ENCODE peak calls at places on chromosomes 5 and 9, in eight cellular contexts. E is choroid plexus epithelial cell; O is HT1080; K is RCC 7860; Y is naive thymus-derived CD8-positive, alpha-beta T cell; P is COR-L47; V is foreskin melanocyte; C is NCI-H1417 treated with DMSO at 0.1 percent for 48 hours. F is an unnamed sample.

GRCh38 chr5:132238169-132238744 is 10.6 kb upstream of the P4HA2 start:
- DNase-seq in E (peak), O (peak), K (peak), Y (peak), P (peak), V (no peak), C (no peak), F (peak)

GRCh38 chr5:171483453-171484177 is 64.2 kb downstream of the FGF18 start:
- DNase-seq in E (peak), O (peak), K (no peak), Y (no peak), P (no peak), V (no peak), C (no peak), F (no peak)

GRCh38 chr5:149322518-149322917 is 22.8 kb upstream of the GRPEL2 start:
- DNase-seq in E (no peak), O (no peak), K (no peak), Y (no peak), P (no peak), V (no peak), C (no peak), F (no peak)

GRCh38 chr5:132228241-132229035 is 785 bp upstream of the P4HA2 start:
- DNase-seq in E (no peak), O (no peak), K (no peak), Y (no peak), P (no peak), V (no peak), C (no peak), F (no peak)

GRCh38 chr9:37904647-37905505 is 949 bp upstream of the SLC25A51 start:
- DNase-seq in E (peak), O (no peak), K (no peak), Y (no peak), P (peak), V (no peak), C (no peak), F (peak)

GRCh38 chr5:127695336-127695735 is 7.9 kb upstream of the CCDC192 start:
- DNase-seq in E (no peak), O (no peak), K (no peak), Y (no peak), P (no peak), V (no peak), C (no peak), F (no peak)

GRCh38 chr5:146520731-146521130 is 4.7 kb upstream of the GPR151 start:
- DNase-seq in E (no peak), O (peak), K (no peak), Y (no peak), P (no peak), V (no peak), C (no peak), F (no peak)

GRCh38 chr9:21677834-21678233 is 124.6 kb upstream of the MTAP start:
- DNase-seq in E (peak), O (peak), K (peak), Y (no peak), P (no peak), V (no peak), C (no peak), F (no peak)

GRCh38 chr5:52870448-52870847 is 82.7 kb downstream of the ITGA1 start:
- DNase-seq in E (peak), O (no peak), K (peak), Y (no peak), P (no peak), V (no peak), C (no peak), F (no peak)

GRCh38 chr5:158718738-158719505 is 380.8 kb downstream of the EBF1 start:
- DNase-seq in E (peak), O (no peak), K (no peak), Y (no peak), P (no peak), V (no peak), C (no peak), F (no peak)

GRCh38 chr9:77944556-77945261 is 86.9 kb downstream of the GNAQ start:
- DNase-seq in E (peak), O (no peak), K (no peak), Y (peak), P (no peak), V (no peak), C (no peak), F (no peak)

GRCh38 chr5:1029270-1029944 is 20.8 kb downstream of the NKD2 start:
- DNase-seq in E (no peak), O (no peak), K (no peak), Y (no peak), P (no peak), V (no peak), C (no peak), F (no peak)

GRCh38 chr5:116476903-116477537 is 97.6 kb downstream of the SEMA6A start:
- DNase-seq in E (peak), O (no peak), K (no peak), Y (no peak), P (peak), V (no peak), C (no peak), F (no peak)

GRCh38 chr5:133365738-133366137 is 246.6 kb downstream of the FSTL4 start:
- DNase-seq in E (no peak), O (no peak), K (no peak), Y (no peak), P (no peak), V (no peak), C (no peak), F (no peak)

GRCh38 chr9:18976368-18977238 is 56.4 kb downstream of the SAXO1 start:
- DNase-seq in E (peak), O (peak), K (peak), Y (no peak), P (no peak), V (peak), C (no peak), F (no peak)

GRCh38 chr9:36025751-36026150 is 11.0 kb upstream of the RECK start:
- DNase-seq in E (no peak), O (no peak), K (no peak), Y (no peak), P (no peak), V (no peak), C (no peak), F (no peak)

GRCh38 chr9:86407022-86407421 is 52.8 kb upstream of the TUT7 start:
- DNase-seq in E (peak), O (peak), K (peak), Y (no peak), P (no peak), V (no peak), C (no peak), F (no peak)

GRCh38 chr9:94031380-94031779 is 52.9 kb upstream of the PTPDC1 start:
- DNase-seq in E (no peak), O (no peak), K (peak), Y (no peak), P (no peak), V (peak), C (no peak), F (no peak)

GRCh38 chr9:136056546-136057235 is 38.4 kb downstream of the NACC2 start:
- DNase-seq in E (no peak), O (no peak), K (no peak), Y (no peak), P (no peak), V (no peak), C (no peak), F (no peak)

GRCh38 chr9:136171009-136171800 is 33.7 kb downstream of the LHX3 start:
- DNase-seq in E (peak), O (no peak), K (no peak), Y (no peak), P (peak), V (no peak), C (no peak), F (no peak)

GRCh38 chr9:2420488-2421056 is 201.0 kb upstream of the VLDLR start:
- DNase-seq in E (no peak), O (no peak), K (no peak), Y (no peak), P (peak), V (no peak), C (peak), F (no peak)

GRCh38 chr5:151456321-151456940 is 9.0 kb downstream of the SLC36A1 start:
- DNase-seq in E (no peak), O (no peak), K (no peak), Y (no peak), P (no peak), V (no peak), C (no peak), F (no peak)

GRCh38 chr5:171596391-171596878 is 177.0 kb downstream of the FGF18 start:
- DNase-seq in E (peak), O (peak), K (peak), Y (no peak), P (no peak), V (no peak), C (no peak), F (no peak)

GRCh38 chr5:26054594-26054993 is 983.8 kb downstream of the CDH9 start:
- DNase-seq in E (no peak), O (no peak), K (no peak), Y (no peak), P (no peak), V (no peak), C (no peak), F (no peak)

GRCh38 chr9:81826541-81826906 is 101.7 kb upstream of the SPATA31D4 start:
- DNase-seq in E (no peak), O (no peak), K (no peak), Y (no peak), P (peak), V (peak), C (no peak), F (no peak)